ENCODE peak calls at places on chromosomes 7 and 10, in four cellular contexts. H, B, F and S are unnamed samples.
A peak's percentile ranks its signal among the peaks of the same experiment; 100 is the strongest.

GRCh38 chr7:28409716-28410627 is 2.3 kb upstream of the CREB5 start:
- DNase-seq in H (no peak), B (peak; percentile 57), F (peak; percentile 45), S (no peak)

GRCh38 chr10:396535-397220 is 261.4 kb downstream of the ZMYND11 start:
- DNase-seq in H (no peak), B (peak; percentile 14), F (no peak), S (no peak)

GRCh38 chr10:83764681-83765080 is 374.6 kb upstream of the GHITM start:
- DNase-seq in H (no peak), B (peak; percentile 65), F (no peak), S (no peak)

GRCh38 chr10:50293508-50294320 is 42.4 kb upstream of the ASAH2 start:
- DNase-seq in H (no peak), B (no peak), F (no peak), S (no peak)

GRCh38 chr10:22321831-22322662 is 1.1 kb downstream of the BMI1 start:
- DNase-seq in H (no peak), B (peak; percentile 32), F (peak; percentile 43), S (no peak)

GRCh38 chr7:16982640-16983103 is 100.9 kb upstream of the AGR3 start:
- DNase-seq in H (no peak), B (peak; percentile 77), F (peak; percentile 21), S (no peak)

GRCh38 chr10:103645141-103646054 is 151.9 kb downstream of the NEURL1 start:
- DNase-seq in H (no peak), B (peak; percentile 94), F (no peak), S (no peak)

GRCh38 chr10:67837519-67838314 is at the start of gene DNAJC12:
- DNase-seq in H (no peak), B (peak; percentile 85), F (no peak), S (peak; percentile 79)

GRCh38 chr10:101778781-101779543 is 3.0 kb upstream of the FGF8 start:
- DNase-seq in H (no peak), B (peak; percentile 67), F (peak; percentile 62), S (no peak)

GRCh38 chr7:28041508-28042314 is 138.9 kb downstream of the JAZF1 start:
- DNase-seq in H (no peak), B (peak; percentile 54), F (no peak), S (no peak)

GRCh38 chr7:154929006-154929726 is 73.8 kb downstream of the PAXIP1 start:
- DNase-seq in H (no peak), B (peak; percentile 1), F (no peak), S (no peak)

GRCh38 chr7:154767194-154767593 is 235.7 kb downstream of the PAXIP1 start:
- DNase-seq in H (no peak), B (no peak), F (no peak), S (no peak)

GRCh38 chr7:46534593-46535271 is 613.7 kb upstream of the IGFBP3 start:
- DNase-seq in H (no peak), B (peak; percentile 92), F (peak; percentile 26), S (no peak)

DNA sequence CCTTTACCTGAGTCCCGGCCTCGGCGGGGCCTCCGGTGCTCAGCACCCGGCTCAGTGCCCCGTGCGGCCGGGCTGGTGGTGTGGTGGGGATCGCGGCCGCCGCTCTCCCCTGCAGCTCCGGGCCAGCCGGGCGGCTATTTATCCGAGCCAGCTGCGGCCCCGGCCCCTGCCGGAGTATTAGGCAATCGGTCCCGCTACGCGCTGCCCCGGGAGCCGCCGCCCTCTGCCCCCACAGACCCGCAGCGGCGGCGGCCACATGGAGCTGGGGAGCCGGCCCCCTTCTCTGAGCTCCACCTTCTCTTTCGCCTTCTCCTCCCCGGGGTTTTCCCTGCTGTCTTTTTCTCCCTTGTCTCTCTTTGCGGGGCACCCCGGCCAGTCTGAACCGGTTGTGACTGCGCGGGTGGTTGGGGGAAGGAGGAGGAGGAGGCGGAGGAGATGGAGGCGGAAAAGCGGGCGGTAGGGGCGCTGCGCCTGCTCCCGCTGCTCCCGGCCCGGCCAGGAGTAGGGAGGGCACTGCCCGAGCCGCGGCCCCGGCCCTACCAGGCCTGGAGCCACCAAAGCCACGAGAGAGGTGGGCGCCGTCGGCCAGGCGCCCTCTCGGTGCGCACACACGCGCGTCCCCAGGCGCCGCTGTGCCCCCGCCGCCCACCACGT is at the start of gene SLC16A9:
- DNase-seq in H (no peak), B (peak; percentile 69), F (peak; percentile 78), S (peak; percentile 59)
- H3K27ac ChIP-seq in H (no peak within 1 kb of the TSS), B (no peak within 1 kb of the TSS), F (peak within 1 kb of the TSS; percentile 62), S (peak within 1 kb of the TSS; percentile 58)

DNA sequence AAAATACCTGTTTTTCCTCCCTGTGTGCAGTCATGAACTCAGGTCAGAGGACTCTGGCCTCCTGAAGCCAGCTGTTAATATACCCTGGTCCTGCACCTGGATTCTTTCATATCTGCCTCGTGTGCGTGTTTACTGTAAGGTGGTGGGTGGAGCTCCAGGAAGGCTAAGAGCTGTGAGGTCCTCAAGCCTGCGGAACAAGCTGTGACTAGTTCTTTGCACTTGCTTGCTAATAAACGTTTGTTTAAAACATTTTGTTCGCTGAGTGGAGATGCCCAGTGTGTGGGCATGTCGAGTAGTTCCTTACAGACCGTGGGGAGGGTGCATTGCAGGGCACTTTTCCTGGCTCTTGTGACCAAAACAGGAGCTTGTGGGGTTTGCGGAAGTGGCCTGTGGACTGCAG is 139.0 kb downstream of the DOCK1 start:
- DNase-seq in H (no peak), B (no peak), F (no peak), S (no peak)
- H3K27ac ChIP-seq in H (no peak overlapping the region), B (no peak overlapping the region), F (no peak overlapping the region), S (no peak overlapping the region)

GRCh38 chr7:95553939-95554338 is 42.4 kb downstream of the PDK4 start:
- DNase-seq in H (no peak), B (peak; percentile 35), F (no peak), S (no peak)

GRCh38 chr7:95549818-95550529 is 46.3 kb downstream of the PDK4 start:
- DNase-seq in H (no peak), B (peak; percentile 97), F (no peak), S (peak; percentile 67)

GRCh38 chr7:95547949-95548348 is 48.4 kb downstream of the PDK4 start:
- DNase-seq in H (no peak), B (no peak), F (no peak), S (no peak)

GRCh38 chr7:95547356-95547755 is 49.0 kb downstream of the PDK4 start:
- DNase-seq in H (no peak), B (no peak), F (no peak), S (no peak)

GRCh38 chr7:95550546-95550945 is 45.8 kb downstream of the PDK4 start:
- DNase-seq in H (no peak), B (no peak), F (no peak), S (no peak)
- H3K27ac ChIP-seq in H (no peak overlapping the region), B (no peak overlapping the region), F (no peak overlapping the region), S (peak overlapping the region; percentile 100)

GRCh38 chr7:25669300-25669781 is 441.1 kb upstream of the NPVF start:
- DNase-seq in H (no peak), B (no peak), F (no peak), S (no peak)

GRCh38 chr7:25672476-25672875 is 444.2 kb upstream of the NPVF start:
- DNase-seq in H (no peak), B (no peak), F (no peak), S (no peak)

GRCh38 chr7:25666671-25667060 is 438.4 kb upstream of the NPVF start:
- DNase-seq in H (no peak), B (no peak), F (no peak), S (no peak)

GRCh38 chr7:25671087-25671486 is 442.8 kb upstream of the NPVF start:
- DNase-seq in H (no peak), B (no peak), F (no peak), S (no peak)

DNA sequence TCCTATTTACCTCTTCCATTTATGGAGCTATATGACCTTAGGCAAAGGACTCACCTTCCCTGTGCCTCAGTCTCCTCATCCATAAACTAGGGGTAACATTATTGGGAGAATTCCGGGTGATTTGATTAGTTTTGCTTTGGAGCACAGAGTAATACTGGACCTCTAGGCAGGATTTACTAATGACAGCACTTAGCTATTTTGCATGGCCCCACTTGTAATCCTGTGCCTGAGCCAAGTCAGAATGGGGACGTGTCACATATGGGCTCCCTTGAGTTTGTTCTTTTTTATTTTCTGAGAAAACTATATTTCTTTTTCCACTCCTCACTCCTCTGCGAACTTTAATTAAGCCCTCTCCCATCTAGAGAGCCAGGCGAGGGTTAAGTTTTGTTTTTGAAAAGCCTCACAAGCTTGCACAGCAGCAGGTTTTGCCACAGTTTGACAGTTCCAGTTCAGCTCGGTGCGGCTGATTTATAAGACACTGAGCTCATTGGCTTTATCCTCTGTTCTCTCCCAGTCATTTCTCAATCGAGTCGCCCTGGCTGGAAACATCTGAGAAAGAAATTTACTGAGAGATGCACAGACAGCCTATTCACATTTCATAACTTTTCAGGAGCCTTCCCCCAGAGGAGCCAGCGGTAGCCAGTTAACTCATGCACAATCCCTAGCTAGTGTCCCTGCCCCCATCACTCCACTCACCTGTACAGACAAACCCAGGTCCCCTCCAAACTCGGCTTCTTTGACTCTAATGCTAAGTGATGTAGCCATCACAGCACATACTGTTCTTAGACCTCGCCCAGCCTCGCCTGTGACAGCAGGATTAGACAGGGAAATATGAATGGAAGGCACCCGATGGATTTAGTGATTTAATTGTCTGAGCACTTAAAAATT is 441.9 kb upstream of the NPVF start:
- DNase-seq in H (no peak), B (peak; percentile 57), F (no peak), S (no peak)
- H3K27ac ChIP-seq in H (no peak overlapping the region), B (no peak overlapping the region), F (no peak overlapping the region), S (no peak overlapping the region)

DNA sequence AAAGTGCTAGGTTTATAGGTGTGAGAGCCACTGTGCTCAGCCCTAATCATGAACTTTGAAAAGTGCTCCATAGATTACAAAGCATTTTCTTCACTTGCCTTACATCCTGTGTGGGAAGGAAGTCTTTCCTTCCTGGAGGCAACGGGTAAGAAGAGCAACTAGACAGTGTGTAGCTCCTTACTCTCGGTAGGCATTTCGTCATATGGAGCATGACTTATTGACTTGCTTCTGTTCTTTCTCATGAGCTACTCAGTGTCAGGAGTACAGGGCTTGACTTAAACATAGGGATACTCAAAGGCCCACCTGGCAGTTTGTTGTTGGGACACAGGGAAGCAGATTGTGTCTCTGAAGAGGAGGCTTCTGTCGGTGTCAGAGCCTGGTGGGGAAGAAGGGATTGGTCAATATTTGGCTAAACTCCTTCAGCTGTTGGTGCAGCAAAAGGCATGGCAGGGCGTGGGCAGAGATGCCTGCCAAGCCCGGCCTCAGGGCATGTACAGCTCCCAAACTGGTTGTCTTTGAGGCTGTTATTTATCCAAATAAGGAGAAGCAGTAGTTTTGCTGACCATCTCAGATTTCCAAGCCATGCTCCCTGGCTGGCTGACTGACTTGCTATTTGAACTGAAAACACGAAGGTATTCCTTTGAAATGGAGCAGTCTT is 248.9 kb downstream of the KIAA1217 start:
- DNase-seq in H (no peak), B (no peak), F (no peak), S (no peak)
- H3K27ac ChIP-seq in H (no peak overlapping the region), B (no peak overlapping the region), F (no peak overlapping the region), S (no peak overlapping the region)

GRCh38 chr7:81284576-81284975 is 365.7 kb upstream of the SEMA3C start:
- DNase-seq in H (no peak), B (peak; percentile 60), F (no peak), S (no peak)
- H3K27ac ChIP-seq in H (no peak overlapping the region), B (no peak overlapping the region), F (no peak overlapping the region), S (no peak overlapping the region)

DNA sequence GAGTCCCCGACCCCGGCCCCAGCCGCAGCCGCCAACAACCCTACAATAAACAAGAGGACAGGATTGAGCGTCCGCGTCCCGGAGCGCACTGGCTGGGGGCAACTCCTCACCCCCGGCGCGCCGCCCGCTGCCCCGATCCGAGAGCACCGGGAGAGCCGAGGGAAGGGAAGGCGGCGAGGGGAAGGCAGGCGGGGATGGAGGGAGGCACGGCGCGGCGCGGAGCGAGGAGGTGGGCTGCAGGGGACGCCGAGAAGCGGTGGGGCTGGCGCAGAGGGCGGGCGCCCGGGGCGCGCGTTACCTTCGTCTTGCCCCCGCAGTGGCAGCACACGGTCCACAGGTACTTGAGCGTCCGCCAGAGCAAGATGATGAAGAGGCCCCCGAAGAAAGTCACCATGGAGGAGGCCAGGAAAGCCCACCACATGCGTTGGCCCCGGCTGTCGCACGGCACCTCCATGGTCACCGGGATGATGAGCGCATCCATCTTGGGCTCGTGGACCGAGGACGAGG is 588 bp downstream of the KCNMA1 start:
- DNase-seq in H (no peak), B (no peak), F (no peak), S (no peak)
- H3K27ac ChIP-seq in H (no peak overlapping the region), B (no peak overlapping the region), F (no peak overlapping the region), S (peak overlapping the region; percentile 60)